ENCODE peak calls at places on chromosomes 6 and 20, in ten cellular contexts. V is prostate gland, X is left ventricle myocardium inferior, Q is endodermal cell, R is B cell, Z is GM23338, L is thyroid gland, D is uterus, B is AG10803, E is RWPE1. U is an unnamed sample.

GRCh38 chr6:38876470-38876869 is 161.4 kb downstream of the DNAH8 start:
- DNase-seq in V (no peak), X (no peak), Q (no peak), R (no peak), Z (no peak), L (no peak), D (no peak), B (no peak), E (no peak), U (no peak)

GRCh38 chr20:24823989-24824693 is 124.9 kb upstream of the CST7 start:
- DNase-seq in V (no peak), X (no peak), Q (peak; percentile 8), R (no peak), Z (no peak), L (no peak), D (no peak), B (no peak), E (no peak), U (no peak)

GRCh38 chr6:118218156-118218555 is 311.1 kb downstream of the SLC35F1 start:
- DNase-seq in V (no peak), X (no peak), Q (no peak), R (no peak), Z (no peak), L (no peak), D (no peak), B (no peak), E (no peak), U (no peak)

GRCh38 chr20:61285152-61285645 is 33.1 kb downstream of the CDH4 start:
- DNase-seq in V (no peak), X (no peak), Q (no peak), R (no peak), Z (no peak), L (no peak), D (no peak), B (no peak), E (no peak), U (no peak)

GRCh38 chr20:10558635-10559187 is 115.1 kb downstream of the JAG1 start:
- DNase-seq in V (no peak), X (no peak), Q (no peak), R (no peak), Z (no peak), L (no peak), D (no peak), B (peak; percentile 84), E (peak; percentile 38), U (no peak)

GRCh38 chr6:42099340-42100028 is 42.9 kb downstream of the C6orf132 start:
- DNase-seq in V (peak; percentile 86), X (no peak), Q (no peak), R (no peak), Z (peak; percentile 44), L (peak; percentile 98), D (no peak), B (peak; percentile 41), E (peak; percentile 89), U (no peak)

GRCh38 chr6:64717281-64717680 is 989.7 kb downstream of the EYS start:
- DNase-seq in V (no peak), X (no peak), Q (peak; percentile 57), R (no peak), Z (no peak), L (no peak), D (no peak), B (no peak), E (no peak), U (no peak)

GRCh38 chr20:49185071-49185757 is 2.9 kb downstream of the STAU1 start:
- DNase-seq in V (no peak), X (no peak), Q (no peak), R (no peak), Z (no peak), L (no peak), D (no peak), B (no peak), E (no peak), U (no peak)

GRCh38 chr6:39934060-39934757 is at the start of gene MOCS1:
- DNase-seq in V (peak; percentile 59), X (peak; percentile 92), Q (peak; percentile 94), R (no peak), Z (peak; percentile 90), L (peak; percentile 89), D (peak; percentile 84), B (peak; percentile 61), E (peak; percentile 78), U (no peak)

GRCh38 chr20:63553933-63554290 is at the start of gene FNDC11:
- DNase-seq in V (no peak), X (no peak), Q (peak; percentile 89), R (peak; percentile 86), Z (peak; percentile 81), L (peak; percentile 68), D (no peak), B (peak; percentile 10), E (no peak), U (no peak)

GRCh38 chr6:71454083-71454482 is 165.5 kb downstream of the OGFRL1 start:
- DNase-seq in V (no peak), X (no peak), Q (no peak), R (no peak), Z (no peak), L (no peak), D (no peak), B (no peak), E (no peak), U (no peak)

GRCh38 chr6:125002090-125002741 is 40.0 kb downstream of the RNF217 start:
- DNase-seq in V (no peak), X (no peak), Q (peak; percentile 57), R (no peak), Z (peak; percentile 18), L (no peak), D (no peak), B (peak; percentile 70), E (no peak), U (no peak)

GRCh38 chr6:125001684-125002083 is 39.4 kb downstream of the RNF217 start:
- DNase-seq in V (no peak), X (no peak), Q (no peak), R (no peak), Z (no peak), L (no peak), D (no peak), B (no peak), E (no peak), U (no peak)

GRCh38 chr6:124996411-124996810 is 34.2 kb downstream of the RNF217 start:
- DNase-seq in V (no peak), X (no peak), Q (no peak), R (no peak), Z (no peak), L (no peak), D (no peak), B (no peak), E (no peak), U (no peak)

GRCh38 chr6:124997196-124997875 is 35.1 kb downstream of the RNF217 start:
- DNase-seq in V (no peak), X (no peak), Q (no peak), R (no peak), Z (no peak), L (no peak), D (no peak), B (no peak), E (no peak), U (no peak)

DNA sequence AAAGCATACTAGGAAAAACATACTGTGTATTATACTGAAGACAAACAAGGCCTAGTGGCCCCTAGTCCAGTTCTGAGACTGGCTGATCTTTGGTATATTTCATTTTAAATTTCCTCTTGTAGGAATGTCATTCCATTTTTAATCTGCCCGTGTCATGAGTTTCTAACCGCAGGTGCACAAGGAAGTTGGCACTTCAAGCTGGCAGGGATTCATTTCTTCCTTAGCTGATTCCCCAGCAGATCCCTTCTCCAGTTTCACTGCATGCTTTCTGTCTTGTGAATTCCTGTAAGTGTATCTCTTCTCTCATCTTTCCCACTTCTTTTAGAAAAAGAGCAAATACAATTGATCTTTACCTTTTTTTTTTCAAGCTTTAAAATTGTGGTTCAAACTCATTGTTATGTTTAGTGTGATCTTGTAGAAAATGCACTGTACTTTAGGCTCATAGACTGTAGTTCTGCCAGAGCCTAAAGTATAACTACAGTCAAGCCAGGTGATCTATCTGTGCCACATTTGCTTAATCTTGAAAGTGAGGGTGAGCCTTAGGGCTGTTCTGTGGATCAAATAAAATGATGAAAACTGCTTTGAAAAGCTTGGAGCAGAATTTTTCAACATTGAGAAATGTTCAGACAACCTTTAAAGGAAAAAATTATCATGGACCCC is 37.0 kb downstream of the RNF217 start:
- DNase-seq in V (peak; percentile 77), X (no peak), Q (no peak), R (no peak), Z (no peak), L (peak; percentile 14), D (no peak), B (no peak), E (no peak), U (no peak)
- TF ChIP-seq CTCF in V (no peak), X (no peak), Q (no peak), R (no peak), Z (no peak), L (no peak), D (no peak), B (no peak), E (no peak), U (no peak)

DNA sequence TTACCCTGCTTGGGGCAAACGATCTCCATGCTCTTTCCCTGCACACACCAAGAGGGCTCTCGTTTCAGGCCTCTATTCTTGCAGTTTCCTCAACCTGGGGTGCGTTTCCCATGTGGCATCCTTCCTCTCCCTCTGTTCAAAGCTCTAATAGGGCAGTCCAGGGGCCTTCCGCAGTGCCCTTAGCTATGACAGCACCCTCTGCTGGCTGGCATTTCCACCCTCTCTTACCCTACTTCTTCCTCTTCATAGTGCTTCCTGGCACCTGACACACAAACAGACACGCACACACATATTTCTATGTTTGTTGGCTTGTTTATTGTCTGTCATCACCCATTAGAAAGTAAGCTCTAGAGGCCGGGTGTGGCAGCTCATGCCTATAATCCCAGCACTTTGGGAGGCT is 294.0 kb downstream of the CLIC5 start:
- DNase-seq in V (no peak), X (no peak), Q (peak; percentile 61), R (no peak), Z (peak; percentile 53), L (no peak), D (no peak), B (no peak), E (no peak), U (no peak)
- TF ChIP-seq CTCF in V (no peak), X (no peak), Q (peak; percentile 52), R (no peak), Z (peak; percentile 65), L (no peak), D (no peak), B (no peak), E (no peak), U (no peak)

GRCh38 chr20:32672982-32673727 is 586 bp downstream of the C20orf203 start:
- DNase-seq in V (no peak), X (no peak), Q (peak; percentile 73), R (peak; percentile 71), Z (peak; percentile 71), L (no peak), D (no peak), B (no peak), E (no peak), U (no peak)
- TF ChIP-seq CTCF in V (no peak), X (no peak), Q (peak; percentile 26), R (no peak), Z (peak; percentile 37), L (no peak), D (no peak), B (no peak), E (no peak), U (no peak)

GRCh38 chr20:17442588-17442987 is 88.6 kb downstream of the BFSP1 start:
- DNase-seq in V (no peak), X (no peak), Q (peak; percentile 82), R (no peak), Z (peak; percentile 86), L (no peak), D (no peak), B (no peak), E (no peak), U (no peak)
- TF ChIP-seq CTCF in V (no peak), X (no peak), Q (peak; percentile 75), R (no peak), Z (peak; percentile 67), L (no peak), D (no peak), B (no peak), E (no peak), U (no peak)

GRCh38 chr6:90296346-90297123 is at the start of gene BACH2:
- DNase-seq in V (peak; percentile 95), X (peak; percentile 89), Q (peak; percentile 96), R (peak; percentile 89), Z (peak; percentile 97), L (peak; percentile 94), D (peak; percentile 95), B (peak; percentile 50), E (peak; percentile 80), U (peak; percentile 82)
- TF ChIP-seq CTCF in V (peak; percentile 23), X (peak; percentile 49), Q (peak; percentile 49), R (no peak), Z (no peak), L (no peak), D (peak; percentile 13), B (no peak), E (no peak), U (peak; percentile 18)